ENCODE peak calls at places on chromosomes 6 and 20, in five cellular contexts. L is fibroblast of the aortic adventitia, C is colonic mucosa, W is NB4, A is fibroblast of mammary gland. E is an unnamed sample.

GRCh38 chr6:119742188-119742803 is 392.7 kb upstream of the MAN1A1 start:
- DNase-seq in L (peak), C (peak), W (peak), A (peak), E (peak)

GRCh38 chr6:32609731-32610640 is 20.3 kb upstream of the HLA-DRB1 start:
- DNase-seq in L (peak), C (peak), W (peak), A (peak), E (peak)

GRCh38 chr6:157240059-157240959 is 83.0 kb downstream of the TMEM242 start:
- DNase-seq in L (peak), C (peak), W (no peak), A (peak), E (peak)

GRCh38 chr6:167683028-167683862 is 143.5 kb upstream of the AFDN start:
- DNase-seq in L (no peak), C (peak), W (no peak), A (peak), E (peak)

GRCh38 chr6:70298070-70298469 is 4.8 kb downstream of the COL9A1 start:
- DNase-seq in L (no peak), C (no peak), W (no peak), A (no peak), E (no peak)

GRCh38 chr6:112827793-112828192 is 480.7 kb downstream of the RFPL4B start:
- DNase-seq in L (peak), C (no peak), W (no peak), A (no peak), E (no peak)

GRCh38 chr20:6651016-6651415 is 116.5 kb upstream of the BMP2 start:
- DNase-seq in L (no peak), C (no peak), W (peak), A (peak), E (peak)

GRCh38 chr6:120903836-120904235 is 430.4 kb downstream of the TBC1D32 start:
- DNase-seq in L (no peak), C (no peak), W (no peak), A (no peak), E (no peak)

GRCh38 chr6:18276610-18277009 is 12.3 kb upstream of the DEK start:
- DNase-seq in L (no peak), C (no peak), W (no peak), A (no peak), E (no peak)

GRCh38 chr6:154721460-154721859 is 11.8 kb upstream of the SCAF8 start:
- DNase-seq in L (no peak), C (no peak), W (no peak), A (peak), E (peak)

GRCh38 chr6:63492476-63492875 is 79.8 kb upstream of the LOC128125822 start:
- DNase-seq in L (no peak), C (no peak), W (no peak), A (no peak), E (no peak)

GRCh38 chr6:28446818-28447511 is 3.7 kb upstream of the ZSCAN23 start:
- DNase-seq in L (peak), C (no peak), W (peak), A (peak), E (no peak)

GRCh38 chr6:72238021-72238420 is 351.7 kb downstream of the RIMS1 start:
- DNase-seq in L (no peak), C (no peak), W (no peak), A (no peak), E (no peak)

GRCh38 chr6:134419717-134420116 is 101.8 kb upstream of the SGK1 start:
- DNase-seq in L (peak), C (no peak), W (no peak), A (no peak), E (no peak)

GRCh38 chr20:57882451-57883161 is 172.8 kb upstream of the PMEPA1 start:
- DNase-seq in L (no peak), C (peak), W (no peak), A (no peak), E (no peak)

GRCh38 chr20:47479093-47479492 is 22.6 kb upstream of the NCOA3 start:
- DNase-seq in L (no peak), C (no peak), W (no peak), A (no peak), E (no peak)

GRCh38 chr6:35487653-35488516 is 9.0 kb downstream of the TEAD3 start:
- DNase-seq in L (peak), C (peak), W (peak), A (no peak), E (peak)

GRCh38 chr20:20226554-20226953 is 141.3 kb upstream of the INSM1 start:
- DNase-seq in L (no peak), C (no peak), W (no peak), A (peak), E (no peak)

GRCh38 chr6:86969573-86969972 is 32.2 kb downstream of the HTR1E start:
- DNase-seq in L (no peak), C (no peak), W (no peak), A (peak), E (no peak)

GRCh38 chr6:28218312-28219248 is 6.5 kb upstream of the ZSCAN9 start:
- DNase-seq in L (peak), C (peak), W (peak), A (peak), E (peak)

GRCh38 chr6:55617272-55617671 is 38.3 kb upstream of the HMGCLL1 start:
- DNase-seq in L (peak), C (peak), W (peak), A (peak), E (peak)

GRCh38 chr6:52243282-52243893 is 912 bp downstream of the IL17F start:
- DNase-seq in L (peak), C (no peak), W (no peak), A (no peak), E (no peak)

GRCh38 chr6:35448191-35448590 is 3.9 kb upstream of the FANCE start:
- DNase-seq in L (no peak), C (no peak), W (no peak), A (no peak), E (no peak)

GRCh38 chr20:36604952-36605308 is 649 bp upstream of the RAB5IF start:
- DNase-seq in L (no peak), C (peak), W (peak), A (peak), E (peak)

GRCh38 chr6:157323114-157323923 is at the start of gene TMEM242:
- DNase-seq in L (peak), C (peak), W (peak), A (peak), E (peak)

GRCh38 chr6:160073272-160073671 is 48.3 kb upstream of the SLC22A1 start:
- DNase-seq in L (no peak), C (no peak), W (no peak), A (no peak), E (no peak)

DNA sequence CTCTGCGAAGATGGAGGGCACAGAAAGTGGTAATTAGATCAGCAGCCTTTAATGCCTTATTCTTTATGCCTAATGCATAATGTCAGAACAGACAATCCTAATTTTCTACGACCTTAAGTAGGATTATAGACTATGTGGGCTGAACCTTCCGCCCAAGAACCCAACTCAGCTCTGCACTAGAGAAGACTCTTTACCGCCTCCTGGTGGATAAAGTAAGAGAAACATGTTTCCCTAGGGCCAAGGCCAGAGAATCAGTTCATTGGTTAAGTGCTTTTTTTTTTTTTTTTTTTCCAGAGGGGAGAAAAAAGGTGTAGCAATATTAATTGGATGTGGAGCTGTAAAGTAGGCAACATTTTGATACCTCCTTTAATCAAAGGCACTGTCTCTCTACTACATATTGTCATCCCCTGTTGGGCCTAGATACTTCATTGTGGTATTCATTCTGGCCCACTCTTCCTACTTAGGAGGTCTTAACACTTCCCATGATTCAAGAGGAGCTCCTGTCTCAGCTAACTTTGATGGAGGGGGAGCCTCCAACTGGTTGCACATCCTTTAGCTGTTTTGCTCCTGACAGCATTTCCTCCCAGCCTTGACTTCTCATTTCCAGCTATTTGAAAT is 124.9 kb upstream of the NRN1 start:
- DNase-seq in L (no peak), C (no peak), W (peak), A (peak), E (no peak)
- TF ChIP-seq CTCF in L (peak), C (peak), W (peak), A (peak), E (no peak)

GRCh38 chr6:139219271-139219729 is 72.5 kb downstream of the TXLNB start:
- DNase-seq in L (peak), C (peak), W (peak), A (peak), E (peak)
- H3K4me3 ChIP-seq in L (no peak), C (no peak), W (no peak), A (no peak), E (no peak)

GRCh38 chr6:45654673-45655072 is 276.9 kb upstream of the SUPT3H start:
- DNase-seq in L (peak), C (no peak), W (no peak), A (peak), E (no peak)

GRCh38 chr6:45657243-45657642 is 279.5 kb upstream of the SUPT3H start:
- DNase-seq in L (peak), C (no peak), W (no peak), A (peak), E (peak)

GRCh38 chr6:45653117-45653883 is 275.6 kb upstream of the SUPT3H start:
- DNase-seq in L (no peak), C (no peak), W (peak), A (peak), E (peak)

GRCh38 chr6:45658396-45658795 is 280.7 kb upstream of the SUPT3H start:
- DNase-seq in L (peak), C (no peak), W (no peak), A (no peak), E (peak)

DNA sequence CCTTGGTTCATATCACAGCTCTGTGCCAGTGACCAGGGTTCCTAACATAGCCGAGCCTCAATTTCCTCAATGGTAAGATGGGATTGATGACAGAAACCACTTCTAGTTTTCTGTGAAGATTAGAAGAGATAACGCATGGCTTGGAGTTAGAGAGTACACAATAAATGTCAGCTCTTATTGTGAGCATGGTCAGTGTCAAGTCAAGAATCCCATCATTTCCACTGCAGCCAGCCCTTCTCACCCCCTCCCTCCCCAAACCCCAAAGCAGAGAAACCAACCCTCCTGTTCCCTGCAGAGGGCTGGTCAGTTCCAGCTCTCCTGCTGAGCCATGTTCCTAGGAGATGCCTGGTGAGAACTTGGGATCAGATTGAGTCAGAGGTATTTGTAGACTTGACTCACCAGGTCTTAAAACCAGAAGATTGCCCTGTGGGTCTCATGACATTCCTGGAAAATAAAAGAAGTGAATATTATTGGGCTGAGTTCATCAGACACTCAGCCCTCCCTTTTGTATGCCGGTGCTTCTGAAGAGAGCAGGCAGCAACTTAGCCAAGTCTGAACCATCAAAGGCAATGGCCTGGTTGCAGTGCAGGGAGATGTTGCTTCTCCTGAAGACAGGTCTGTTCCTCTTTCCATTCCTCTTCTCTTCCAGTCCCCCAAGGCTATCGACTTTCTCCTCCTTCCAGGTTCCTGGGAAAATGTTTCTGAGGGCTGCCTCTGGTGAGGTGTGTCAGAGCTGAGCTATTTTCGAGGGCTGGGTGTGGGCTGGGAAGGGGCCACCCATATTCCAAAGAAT is 278.1 kb upstream of the SUPT3H start:
- DNase-seq in L (peak), C (no peak), W (no peak), A (peak), E (peak)
- TF ChIP-seq CTCF in L (no peak), C (no peak), W (no peak), A (no peak), E (no peak)

GRCh38 chr6:22045261-22045912 is 251.4 kb downstream of the PRL start:
- DNase-seq in L (no peak), C (no peak), W (no peak), A (no peak), E (no peak)

GRCh38 chr6:22053385-22053997 is 243.3 kb downstream of the PRL start:
- DNase-seq in L (no peak), C (no peak), W (no peak), A (no peak), E (no peak)

GRCh38 chr6:22043284-22043962 is 253.4 kb downstream of the PRL start:
- DNase-seq in L (peak), C (no peak), W (no peak), A (peak), E (no peak)

DNA sequence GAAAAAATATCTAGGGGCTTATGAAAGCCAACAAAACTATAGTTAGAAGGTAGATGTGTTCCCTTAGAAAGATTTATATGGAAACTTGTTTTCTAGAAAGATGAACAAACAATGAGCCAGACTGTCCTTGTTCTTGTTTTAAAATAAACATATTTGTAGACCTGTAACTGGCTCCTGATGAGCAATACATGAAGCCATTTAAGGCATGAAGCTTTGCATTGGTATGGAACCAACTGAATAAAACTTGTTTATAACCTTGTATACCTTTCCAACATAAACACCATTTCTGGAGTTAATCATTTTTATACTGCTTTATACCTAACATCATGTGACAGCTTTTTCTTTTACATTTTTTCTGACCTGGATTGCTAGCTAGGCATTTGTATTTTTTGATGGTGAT is 247.8 kb downstream of the PRL start:
- DNase-seq in L (no peak), C (no peak), W (no peak), A (no peak), E (peak)
- H3K4me3 ChIP-seq in L (no peak), C (no peak), W (no peak), A (no peak), E (no peak)

E was measured in fibroblast of villous mesenchyme.